ENCODE peak calls at places on chromosomes 5 and 9, in five cellular contexts. J is psoas muscle, H is PC-3, M is cardiac muscle cell, Q is aorta. K is an unnamed sample.

GRCh38 chr5:5055708-5056107 is 84.4 kb upstream of the ADAMTS16 start:
- DNase-seq in H (no peak), M (no peak), J (no peak), Q (no peak), K (no peak)

GRCh38 chr9:94533601-94534000 is 21.3 kb upstream of the PCAT7 start:
- DNase-seq in Q (no peak), M (no peak), J (no peak), H (no peak), K (no peak)

GRCh38 chr5:108061941-108062340 is 320.0 kb downstream of the FBXL17 start:
- DNase-seq in Q (no peak), H (no peak), J (no peak), M (no peak), K (no peak)

GRCh38 chr5:155082401-155082800 is 68.8 kb downstream of the KIF4B start:
- DNase-seq in H (peak), J (no peak), Q (no peak), M (no peak), K (peak)

GRCh38 chr9:33524431-33524947 is 438 bp downstream of the ANKRD18B start:
- DNase-seq in Q (no peak), M (peak), J (no peak), H (peak), K (peak)

GRCh38 chr5:132274050-132274869 is 16.8 kb downstream of the PDLIM4 start:
- DNase-seq in H (no peak), M (no peak), J (no peak), Q (no peak), K (no peak)

GRCh38 chr9:112785981-112786380 is 35.4 kb downstream of the SNX30 start:
- DNase-seq in J (no peak), H (no peak), M (no peak), Q (no peak), K (no peak)

GRCh38 chr5:169847519-169847918 is 132.8 kb downstream of the INSYN2B start:
- DNase-seq in M (no peak), J (no peak), H (no peak), Q (no peak), K (no peak)

GRCh38 chr9:133682961-133683493 is 46.9 kb downstream of the DBH start:
- DNase-seq in J (peak), H (no peak), M (no peak), Q (peak), K (no peak)

GRCh38 chr5:32583582-32584232 is 1.6 kb upstream of the SUB1 start:
- DNase-seq in M (no peak), Q (no peak), H (no peak), J (no peak), K (no peak)

GRCh38 chr9:127116946-127117345 is 5.5 kb downstream of the ANGPTL2 start:
- DNase-seq in J (no peak), M (no peak), H (no peak), Q (no peak), K (no peak)

GRCh38 chr9:78035369-78035993 is 3.9 kb upstream of the GNAQ start:
- DNase-seq in M (peak), Q (peak), H (peak), J (peak), K (peak)

GRCh38 chr5:180330810-180331646 is 22.1 kb downstream of the GFPT2 start:
- DNase-seq in M (no peak), J (peak), H (peak), Q (peak), K (peak)

GRCh38 chr9:76987594-76988200 is 31.8 kb upstream of the FOXB2 start:
- DNase-seq in Q (no peak), H (peak), M (peak), J (no peak), K (peak)

GRCh38 chr5:89324990-89325389 is 442.0 kb upstream of the MEF2C start:
- DNase-seq in M (no peak), J (no peak), H (no peak), Q (no peak), K (no peak)

GRCh38 chr5:138944527-138945322 is 69.6 kb upstream of the LRRTM2 start:
- DNase-seq in Q (peak), J (no peak), M (no peak), H (no peak), K (no peak)

GRCh38 chr9:97854696-97855485 is 1.9 kb downstream of the FOXE1 start:
- DNase-seq in H (no peak), M (no peak), J (no peak), Q (no peak), K (no peak)
- H3K4me3 ChIP-seq in H (no peak), M (no peak), J (no peak), Q (no peak), K (no peak)

DNA sequence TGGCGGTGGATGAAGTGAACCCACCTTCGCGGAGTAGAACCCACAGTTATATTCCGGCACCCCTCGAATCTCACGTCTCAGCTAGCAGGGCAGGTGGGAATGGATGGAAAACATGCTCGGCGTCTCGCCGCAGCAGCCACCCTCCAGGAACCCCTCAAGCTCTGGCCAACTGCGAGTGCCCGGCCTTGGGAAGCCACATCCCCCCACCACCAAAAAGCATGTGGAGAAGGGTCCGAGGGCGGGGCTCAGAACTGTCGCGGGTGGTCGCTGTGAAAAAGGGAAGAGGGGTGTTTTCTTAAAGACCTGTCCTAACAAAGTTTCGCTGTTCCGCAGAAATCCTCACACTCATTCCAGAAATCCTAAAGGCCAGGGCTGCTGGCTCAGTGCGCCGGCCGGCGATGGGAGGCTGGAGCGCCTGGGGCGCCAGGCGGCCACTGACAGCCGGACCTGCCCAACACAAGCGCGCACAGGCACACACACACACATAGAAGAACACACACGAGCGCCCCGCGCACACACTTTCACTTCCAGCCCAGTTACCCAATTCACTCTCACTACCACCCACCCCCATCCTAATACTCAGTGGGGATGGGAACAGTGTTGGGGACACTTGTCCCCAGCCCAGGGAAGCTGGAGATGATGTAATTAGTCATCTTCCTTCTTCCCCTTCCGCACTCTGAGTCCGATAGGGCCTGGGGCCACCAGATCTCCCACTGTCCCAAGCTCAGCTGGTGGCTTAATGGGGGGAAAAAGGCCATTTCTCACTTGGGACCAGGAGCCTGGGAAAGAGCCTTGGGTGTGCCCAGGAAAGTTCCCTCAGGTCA is 2.0 kb downstream of the EBF1 start:
- DNase-seq in J (peak), Q (peak), M (no peak), H (no peak), K (no peak)
- H3K4me3 ChIP-seq in J (peak), Q (peak), M (no peak), H (no peak), K (no peak)

GRCh38 chr5:144191998-144192397 is 21.3 kb downstream of the KCTD16 start:
- DNase-seq in M (peak), Q (no peak), H (peak), J (no peak), K (no peak)
- H3K4me3 ChIP-seq in M (no peak), Q (no peak), H (no peak), J (no peak), K (no peak)

GRCh38 chr5:61450880-61451279 is 118.8 kb downstream of the ZSWIM6 start:
- DNase-seq in H (peak), M (no peak), Q (peak), J (no peak), K (no peak)
- H3K4me3 ChIP-seq in H (no peak), M (no peak), Q (no peak), J (no peak), K (no peak)

GRCh38 chr5:62328772-62329491 is 22.9 kb downstream of the KIF2A start:
- DNase-seq in Q (no peak), J (no peak), M (no peak), H (no peak), K (no peak)
- H3K4me3 ChIP-seq in Q (no peak), J (no peak), M (no peak), H (no peak), K (no peak)

GRCh38 chr9:137454145-137454505 is 5.0 kb downstream of the NSMF start:
- DNase-seq in J (peak), H (no peak), M (peak), Q (peak), K (no peak)

GRCh38 chr9:137454506-137455360 is 4.4 kb downstream of the NSMF start:
- DNase-seq in Q (peak), M (peak), J (peak), H (no peak), K (no peak)

GRCh38 chr9:137452761-137453642 is 6.1 kb downstream of the NSMF start:
- DNase-seq in Q (peak), J (peak), M (no peak), H (no peak), K (no peak)

GRCh38 chr9:137451976-137452760 is 7.0 kb downstream of the NSMF start:
- DNase-seq in J (peak), Q (peak), H (no peak), M (no peak), K (no peak)

GRCh38 chr9:137453643-137454081 is 5.5 kb downstream of the NSMF start:
- DNase-seq in Q (peak), J (peak), H (peak), M (peak), K (peak)
- H3K4me3 ChIP-seq in Q (no peak), J (peak), H (no peak), M (no peak), K (peak)

GRCh38 chr9:2962471-2963172 is 118.7 kb upstream of the PUM3 start:
- DNase-seq in J (no peak), H (no peak), M (no peak), Q (no peak), K (peak)
- H3K4me3 ChIP-seq in J (no peak), H (no peak), M (no peak), Q (no peak), K (no peak)

GRCh38 chr5:174725261-174725990 is 1.0 kb downstream of the MSX2 start:
- DNase-seq in Q (no peak), H (no peak), J (no peak), M (no peak), K (no peak)
- H3K4me3 ChIP-seq in Q (no peak), H (peak), J (peak), M (peak), K (peak)

GRCh38 chr5:130992621-130993020 is 172.4 kb downstream of the HINT1 start:
- DNase-seq in M (no peak), Q (no peak), J (no peak), H (no peak), K (no peak)

GRCh38 chr5:130992095-130992494 is 173.0 kb downstream of the HINT1 start:
- DNase-seq in M (no peak), J (no peak), Q (no peak), H (no peak), K (no peak)

GRCh38 chr5:130994496-130995253 is 170.4 kb downstream of the HINT1 start:
- DNase-seq in Q (no peak), H (no peak), M (no peak), J (no peak), K (no peak)

GRCh38 chr5:130995851-130996250 is 169.2 kb downstream of the HINT1 start:
- DNase-seq in H (no peak), M (no peak), Q (no peak), J (no peak), K (no peak)

GRCh38 chr5:130995254-130995515 is 169.9 kb downstream of the HINT1 start:
- DNase-seq in J (no peak), H (no peak), M (no peak), Q (no peak), K (no peak)
- H3K4me3 ChIP-seq in J (no peak), H (no peak), M (no peak), Q (no peak), K (no peak)

K was measured in trophoblast cell.